ENCODE peak calls at places on chromosomes 16 and 17, in six cellular contexts. Z is T47D, B is HCT116, E is GM12878, L is K562, O is HepG2. R is an unnamed sample.

GRCh38 chr17:81731271-81731670 is 19.2 kb downstream of the SLC25A10 start:
- DNase-seq in O (no peak), Z (no peak), L (no peak), E (no peak), B (no peak), R (no peak)

GRCh38 chr17:38428643-38429371 is 543 bp downstream of the ARHGAP23 start:
- DNase-seq in L (no peak), E (no peak), O (no peak), B (no peak), Z (no peak), R (peak; percentile 66)

GRCh38 chr17:40458001-40458791 is 14.9 kb downstream of the IGFBP4 start:
- DNase-seq in E (no peak), O (peak; percentile 52), Z (no peak), B (no peak), L (no peak), R (peak; percentile 73)

GRCh38 chr16:56362057-56362655 is 63.2 kb downstream of the AMFR start:
- DNase-seq in E (no peak), L (no peak), B (no peak), O (no peak), Z (no peak), R (no peak)

GRCh38 chr16:67529639-67530012 is 997 bp downstream of the RIPOR1 start:
- DNase-seq in E (no peak), B (no peak), L (no peak), Z (no peak), O (no peak), R (peak; percentile 67)

GRCh38 chr16:6643083-6643686 is 689.5 kb upstream of the RBFOX1 start:
- DNase-seq in B (no peak), O (peak; percentile 31), Z (no peak), L (peak; percentile 16), E (peak; percentile 11), R (peak; percentile 36)

GRCh38 chr17:70096861-70097260 is 21.8 kb downstream of the KCNJ16 start:
- DNase-seq in Z (no peak), B (no peak), O (no peak), E (no peak), L (no peak), R (no peak)

GRCh38 chr17:36756695-36757094 is 155.3 kb downstream of the MRM1 start:
- DNase-seq in E (no peak), O (no peak), L (no peak), Z (no peak), B (no peak), R (no peak)

GRCh38 chr17:81044764-81045589 is 10.0 kb downstream of the BAIAP2 start:
- DNase-seq in B (no peak), O (peak; percentile 62), L (no peak), E (no peak), Z (peak; percentile 86), R (peak; percentile 88)

GRCh38 chr16:89505204-89506112 is 2.7 kb upstream of the SPG7 start:
- DNase-seq in O (peak; percentile 99), E (peak; percentile 88), Z (no peak), B (peak; percentile 95), L (peak; percentile 87), R (no peak)

GRCh38 chr16:68762996-68763756 is 26.1 kb downstream of the CDH1 start:
- DNase-seq in O (no peak), Z (no peak), E (no peak), L (no peak), B (no peak), R (no peak)

GRCh38 chr16:648071-648785 is 937 bp upstream of the WDR90 start:
- DNase-seq in E (no peak), O (peak; percentile 57), Z (no peak), B (no peak), L (no peak), R (peak; percentile 89)
- TF ChIP-seq JUND in E (no peak), O (no peak), Z (no peak), B (no peak), L (no peak), R (no peak)

DNA sequence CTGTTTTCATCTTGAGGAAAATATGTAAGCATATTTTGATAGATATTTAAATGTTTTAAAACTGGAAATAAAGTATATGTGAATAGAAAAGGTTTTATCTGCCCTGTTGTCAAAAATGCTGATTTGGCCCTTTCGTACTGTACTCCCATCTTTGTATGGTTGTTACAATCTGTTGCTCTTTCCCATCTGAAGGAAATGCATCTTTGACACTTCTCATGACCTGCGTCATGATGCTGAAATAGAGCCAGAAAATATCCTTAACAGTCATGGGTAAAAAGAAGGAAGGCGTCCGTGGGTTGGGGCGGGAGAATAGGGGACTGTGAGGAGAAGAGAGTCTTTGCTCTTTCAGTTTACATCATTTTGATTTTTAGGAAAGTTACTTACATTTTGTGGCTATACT is 327.7 kb downstream of the BCAS3 start:
- DNase-seq in O (no peak), Z (no peak), E (no peak), B (no peak), L (no peak), R (no peak)
- TF ChIP-seq JUND in O (no peak), Z (no peak), E (no peak), B (no peak), L (no peak), R (no peak)

GRCh38 chr17:59165933-59166342 is 10.4 kb downstream of the PRR11 start:
- DNase-seq in L (peak; percentile 42), Z (peak; percentile 32), O (peak; percentile 67), E (peak; percentile 57), B (peak; percentile 49), R (peak; percentile 76)

GRCh38 chr17:59172436-59173004 is 17.0 kb downstream of the PRR11 start:
- DNase-seq in O (no peak), E (no peak), L (no peak), B (no peak), Z (no peak), R (no peak)

GRCh38 chr17:59167571-59168001 is 12.0 kb downstream of the PRR11 start:
- DNase-seq in Z (no peak), L (no peak), O (no peak), B (no peak), E (no peak), R (no peak)
- TF ChIP-seq JUND in Z (no peak), L (no peak), O (no peak), B (no peak), E (no peak), R (no peak)

GRCh38 chr17:30221346-30221745 is 14.2 kb downstream of the SLC6A4 start:
- DNase-seq in B (no peak), E (no peak), O (no peak), Z (no peak), L (no peak), R (no peak)
- TF ChIP-seq JUND in B (no peak), E (no peak), O (no peak), Z (no peak), L (no peak), R (no peak)

R was measured in SK-N-SH.